ENCODE peak calls at places on chromosomes 11 and 22, in seven cellular contexts. One of them, this sample, is unnamed. For H3K4me1, the result is how much of the 10 kb centered on the place peaks cover.

GRCh38 chr22:31044262-31044861 is 36.8 kb upstream of the SMTN start:
- DNase-seq in lower lobe of right lung: no peak
- DNase-seq in Peyer's patch: peak
- DNase-seq in cardiac muscle cell: no peak
- DNase-seq in PC-9: no peak
- DNase-seq in GM23248: peak
- DNase-seq in psoas muscle: peak
- DNase-seq in this sample: no peak

GRCh38 chr11:10327254-10327653 is 22.4 kb downstream of the ADM start:
- DNase-seq in lower lobe of right lung: no peak
- DNase-seq in Peyer's patch: no peak
- DNase-seq in cardiac muscle cell: no peak
- DNase-seq in PC-9: no peak
- DNase-seq in GM23248: peak
- DNase-seq in psoas muscle: no peak
- DNase-seq in this sample: no peak

GRCh38 chr11:67055812-67056211 is 835 bp upstream of the RHOD start:
- DNase-seq in lower lobe of right lung: no peak
- DNase-seq in Peyer's patch: no peak
- DNase-seq in cardiac muscle cell: no peak
- DNase-seq in PC-9: peak
- DNase-seq in GM23248: peak
- DNase-seq in psoas muscle: peak
- DNase-seq in this sample: no peak

GRCh38 chr11:102580185-102580951 is 44.8 kb downstream of the MMP20 start:
- DNase-seq in lower lobe of right lung: no peak
- DNase-seq in Peyer's patch: no peak
- DNase-seq in cardiac muscle cell: no peak
- DNase-seq in PC-9: no peak
- DNase-seq in GM23248: peak
- DNase-seq in psoas muscle: no peak
- DNase-seq in this sample: no peak

GRCh38 chr11:24767411-24767810 is 270.6 kb downstream of the LUZP2 start:
- DNase-seq in lower lobe of right lung: no peak
- DNase-seq in Peyer's patch: no peak
- DNase-seq in cardiac muscle cell: no peak
- DNase-seq in PC-9: no peak
- DNase-seq in GM23248: no peak
- DNase-seq in psoas muscle: no peak
- DNase-seq in this sample: no peak

GRCh38 chr22:46596819-46597218 is 23.4 kb upstream of the GRAMD4 start:
- DNase-seq in lower lobe of right lung: peak
- DNase-seq in Peyer's patch: peak
- DNase-seq in cardiac muscle cell: no peak
- DNase-seq in PC-9: peak
- DNase-seq in GM23248: no peak
- DNase-seq in psoas muscle: no peak
- DNase-seq in this sample: peak

GRCh38 chr11:10114593-10115404 is 179.2 kb downstream of the SBF2 start:
- DNase-seq in lower lobe of right lung: no peak
- DNase-seq in Peyer's patch: no peak
- DNase-seq in cardiac muscle cell: no peak
- DNase-seq in PC-9: no peak
- DNase-seq in GM23248: no peak
- DNase-seq in psoas muscle: no peak
- DNase-seq in this sample: no peak

GRCh38 chr11:104999716-105000115 is 23.3 kb downstream of the CASP5 start:
- DNase-seq in lower lobe of right lung: no peak
- DNase-seq in Peyer's patch: no peak
- DNase-seq in cardiac muscle cell: no peak
- DNase-seq in PC-9: no peak
- DNase-seq in GM23248: no peak
- DNase-seq in psoas muscle: no peak
- DNase-seq in this sample: no peak

GRCh38 chr11:14384338-14384737 is 25.4 kb upstream of the RRAS2 start:
- DNase-seq in lower lobe of right lung: no peak
- DNase-seq in Peyer's patch: no peak
- DNase-seq in cardiac muscle cell: no peak
- DNase-seq in PC-9: no peak
- DNase-seq in GM23248: peak
- DNase-seq in psoas muscle: no peak
- DNase-seq in this sample: no peak

GRCh38 chr11:85809191-85809590 is 1.8 kb downstream of the SYTL2 start:
- DNase-seq in lower lobe of right lung: no peak
- DNase-seq in Peyer's patch: peak
- DNase-seq in cardiac muscle cell: no peak
- DNase-seq in PC-9: no peak
- DNase-seq in GM23248: no peak
- DNase-seq in psoas muscle: no peak
- DNase-seq in this sample: no peak

GRCh38 chr11:43212279-43212678 is 99.5 kb upstream of the API5 start:
- DNase-seq in lower lobe of right lung: no peak
- DNase-seq in Peyer's patch: no peak
- DNase-seq in cardiac muscle cell: no peak
- DNase-seq in PC-9: no peak
- DNase-seq in GM23248: no peak
- DNase-seq in psoas muscle: no peak
- DNase-seq in this sample: no peak

DNA sequence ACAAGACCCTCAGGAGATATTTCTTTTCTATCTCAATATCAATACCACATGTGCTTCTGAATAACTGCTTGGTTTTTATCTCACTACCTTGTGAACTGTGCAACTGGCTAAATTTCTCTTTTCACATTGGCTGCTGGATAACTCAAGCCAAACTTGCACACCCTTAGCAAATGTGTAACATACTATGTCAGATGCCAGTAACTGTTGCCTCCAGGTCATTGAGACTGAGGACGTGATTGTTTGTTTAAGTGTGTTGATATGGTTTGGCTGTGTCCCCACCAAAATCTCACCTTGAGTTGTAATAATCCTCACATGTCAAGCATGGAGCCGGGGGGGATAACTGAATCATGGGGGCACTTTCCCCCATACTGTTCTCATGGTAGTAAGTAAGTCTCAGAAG is 90.2 kb upstream of the LIN7C start:
- DNase-seq in lower lobe of right lung: no peak
- DNase-seq in Peyer's patch: no peak
- DNase-seq in cardiac muscle cell: no peak
- DNase-seq in PC-9: no peak
- DNase-seq in GM23248: no peak
- DNase-seq in psoas muscle: no peak
- DNase-seq in this sample: no peak
- H3K4me1 ChIP-seq in lower lobe of right lung: under half
- H3K4me1 ChIP-seq in Peyer's patch: under half
- H3K4me1 ChIP-seq in cardiac muscle cell: under half
- H3K4me1 ChIP-seq in PC-9: under half
- H3K4me1 ChIP-seq in GM23248: under half
- H3K4me1 ChIP-seq in psoas muscle: under half
- H3K4me1 ChIP-seq in this sample: under half

DNA sequence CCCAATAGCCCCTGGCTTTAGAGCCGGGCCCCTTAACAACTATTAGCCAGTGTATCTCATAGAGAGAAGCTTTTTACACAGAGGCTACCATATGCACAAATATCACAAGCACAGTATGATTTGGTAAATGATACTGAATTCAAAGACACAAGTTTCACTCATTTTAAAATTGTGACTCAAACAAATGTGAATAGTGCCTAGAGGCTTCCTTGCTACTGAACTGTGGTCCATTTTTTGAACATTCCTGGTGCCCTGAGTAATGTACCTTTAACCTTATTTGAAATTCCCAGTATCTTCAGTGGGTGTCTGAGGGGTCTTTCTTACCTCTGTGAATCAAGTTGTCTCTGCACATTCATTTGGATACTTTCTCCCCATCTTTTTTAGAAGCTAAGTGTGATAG is 156.2 kb downstream of the MAML2 start:
- DNase-seq in lower lobe of right lung: no peak
- DNase-seq in Peyer's patch: no peak
- DNase-seq in cardiac muscle cell: no peak
- DNase-seq in PC-9: peak
- DNase-seq in GM23248: peak
- DNase-seq in psoas muscle: no peak
- DNase-seq in this sample: peak
- H3K27ac ChIP-seq in lower lobe of right lung: no peak
- H3K27ac ChIP-seq in Peyer's patch: no peak
- H3K27ac ChIP-seq in cardiac muscle cell: no peak
- H3K27ac ChIP-seq in PC-9: peak
- H3K27ac ChIP-seq in GM23248: peak
- H3K27ac ChIP-seq in psoas muscle: no peak
- H3K27ac ChIP-seq in this sample: peak

GRCh38 chr11:19674831-19675230 is 37.8 kb upstream of the NAV2 start:
- DNase-seq in lower lobe of right lung: no peak
- DNase-seq in Peyer's patch: no peak
- DNase-seq in cardiac muscle cell: no peak
- DNase-seq in PC-9: no peak
- DNase-seq in GM23248: no peak
- DNase-seq in psoas muscle: no peak
- DNase-seq in this sample: no peak

GRCh38 chr11:19675397-19675796 is 37.2 kb upstream of the NAV2 start:
- DNase-seq in lower lobe of right lung: no peak
- DNase-seq in Peyer's patch: no peak
- DNase-seq in cardiac muscle cell: no peak
- DNase-seq in PC-9: peak
- DNase-seq in GM23248: no peak
- DNase-seq in psoas muscle: no peak
- DNase-seq in this sample: peak

GRCh38 chr11:19676508-19677379 is 35.9 kb upstream of the NAV2 start:
- DNase-seq in lower lobe of right lung: no peak
- DNase-seq in Peyer's patch: no peak
- DNase-seq in cardiac muscle cell: no peak
- DNase-seq in PC-9: no peak
- DNase-seq in GM23248: no peak
- DNase-seq in psoas muscle: peak
- DNase-seq in this sample: no peak

GRCh38 chr11:19679952-19680823 is 32.4 kb upstream of the NAV2 start:
- DNase-seq in lower lobe of right lung: peak
- DNase-seq in Peyer's patch: peak
- DNase-seq in cardiac muscle cell: peak
- DNase-seq in PC-9: peak
- DNase-seq in GM23248: peak
- DNase-seq in psoas muscle: peak
- DNase-seq in this sample: peak

DNA sequence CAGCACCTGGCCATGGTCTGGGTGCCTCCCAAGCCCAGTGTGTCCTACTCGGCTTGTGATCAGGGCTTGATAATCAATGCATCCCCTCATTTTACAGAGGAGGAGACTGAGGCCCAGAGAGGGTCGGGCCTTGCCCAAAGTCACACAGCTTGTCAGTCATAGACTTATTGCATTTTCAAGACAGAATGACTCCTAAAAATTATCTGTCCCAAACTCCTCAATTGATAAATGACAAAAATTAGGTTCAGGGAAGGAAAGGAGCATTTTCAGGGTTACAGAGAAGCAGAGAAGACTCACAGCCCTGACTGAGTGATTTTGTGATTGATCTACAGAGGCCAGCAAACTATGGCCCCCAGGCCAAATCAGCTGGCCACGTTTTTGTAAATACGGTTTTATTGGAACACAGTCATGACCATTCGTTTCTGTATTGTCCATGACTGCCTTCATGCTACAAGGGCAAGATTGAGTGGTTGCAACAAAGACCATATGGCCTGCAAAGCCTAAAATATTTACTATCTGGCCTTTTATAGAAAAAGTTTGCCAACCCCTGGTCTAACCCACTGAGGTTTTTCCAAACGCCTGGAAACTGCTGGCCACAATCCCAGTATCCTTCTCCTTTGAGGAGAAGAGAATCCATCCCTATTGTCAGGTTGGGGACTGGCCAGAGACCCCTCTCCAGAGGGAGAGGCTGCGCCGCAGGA is 35.1 kb upstream of the NAV2 start:
- DNase-seq in lower lobe of right lung: no peak
- DNase-seq in Peyer's patch: no peak
- DNase-seq in cardiac muscle cell: no peak
- DNase-seq in PC-9: no peak
- DNase-seq in GM23248: no peak
- DNase-seq in psoas muscle: no peak
- DNase-seq in this sample: no peak
- H3K4me1 ChIP-seq in lower lobe of right lung: half or more
- H3K4me1 ChIP-seq in Peyer's patch: under half
- H3K4me1 ChIP-seq in cardiac muscle cell: under half
- H3K4me1 ChIP-seq in PC-9: under half
- H3K4me1 ChIP-seq in GM23248: under half
- H3K4me1 ChIP-seq in psoas muscle: under half
- H3K4me1 ChIP-seq in this sample: under half

GRCh38 chr11:121295246-121296007 is 2.9 kb downstream of the SC5D start:
- DNase-seq in lower lobe of right lung: no peak
- DNase-seq in Peyer's patch: no peak
- DNase-seq in cardiac muscle cell: no peak
- DNase-seq in PC-9: peak
- DNase-seq in GM23248: no peak
- DNase-seq in psoas muscle: no peak
- DNase-seq in this sample: no peak

GRCh38 chr11:121291896-121292502 is 572 bp upstream of the SC5D start:
- DNase-seq in lower lobe of right lung: no peak
- DNase-seq in Peyer's patch: no peak
- DNase-seq in cardiac muscle cell: peak
- DNase-seq in PC-9: peak
- DNase-seq in GM23248: peak
- DNase-seq in psoas muscle: no peak
- DNase-seq in this sample: no peak

GRCh38 chr11:121291319-121291718 is 1.3 kb upstream of the SC5D start:
- DNase-seq in lower lobe of right lung: no peak
- DNase-seq in Peyer's patch: no peak
- DNase-seq in cardiac muscle cell: no peak
- DNase-seq in PC-9: peak
- DNase-seq in GM23248: no peak
- DNase-seq in psoas muscle: no peak
- DNase-seq in this sample: no peak

GRCh38 chr11:121293276-121293569 is 652 bp downstream of the SC5D start:
- DNase-seq in lower lobe of right lung: no peak
- DNase-seq in Peyer's patch: no peak
- DNase-seq in cardiac muscle cell: no peak
- DNase-seq in PC-9: peak
- DNase-seq in GM23248: peak
- DNase-seq in psoas muscle: no peak
- DNase-seq in this sample: no peak

GRCh38 chr11:121292503-121293275 is at the start of gene SC5D:
- DNase-seq in lower lobe of right lung: peak
- DNase-seq in Peyer's patch: peak
- DNase-seq in cardiac muscle cell: peak
- DNase-seq in PC-9: peak
- DNase-seq in GM23248: peak
- DNase-seq in psoas muscle: peak
- DNase-seq in this sample: peak
- H3K27ac ChIP-seq in lower lobe of right lung: peak
- H3K27ac ChIP-seq in Peyer's patch: peak
- H3K27ac ChIP-seq in cardiac muscle cell: peak
- H3K27ac ChIP-seq in PC-9: peak
- H3K27ac ChIP-seq in GM23248: peak
- H3K27ac ChIP-seq in psoas muscle: peak
- H3K27ac ChIP-seq in this sample: peak

This sample was measured in foreskin keratinocyte.